ENCODE peak calls at places on chromosomes 13 and 19, in four cellular contexts. One of them, this sample, is unnamed.

GRCh38 chr13:97205465-97205864 is 16.7 kb upstream of the MBNL2 start:
- DNase-seq in upper lobe of right lung: no peak
- DNase-seq in activated CD8-positive, alpha-beta T cell treated with anti-CD3 and anti-CD28 coated beads for 36 hours: no peak
- DNase-seq in gastrocnemius medialis: no peak
- DNase-seq in this sample: no peak

GRCh38 chr13:30796833-30797601 is 61.7 kb downstream of the ALOX5AP start:
- DNase-seq in upper lobe of right lung: no peak
- DNase-seq in activated CD8-positive, alpha-beta T cell treated with anti-CD3 and anti-CD28 coated beads for 36 hours: peak
- DNase-seq in gastrocnemius medialis: no peak
- DNase-seq in this sample: peak

GRCh38 chr19:45439569-45440258 is 16.0 kb upstream of the ERCC1 start:
- DNase-seq in upper lobe of right lung: peak
- DNase-seq in activated CD8-positive, alpha-beta T cell treated with anti-CD3 and anti-CD28 coated beads for 36 hours: peak
- DNase-seq in gastrocnemius medialis: peak
- DNase-seq in this sample: peak

GRCh38 chr13:49746111-49746510 is 46.4 kb downstream of the KPNA3 start:
- DNase-seq in upper lobe of right lung: no peak
- DNase-seq in activated CD8-positive, alpha-beta T cell treated with anti-CD3 and anti-CD28 coated beads for 36 hours: no peak
- DNase-seq in gastrocnemius medialis: no peak
- DNase-seq in this sample: no peak

GRCh38 chr13:97275265-97275664 is 53.1 kb downstream of the MBNL2 start:
- DNase-seq in upper lobe of right lung: no peak
- DNase-seq in activated CD8-positive, alpha-beta T cell treated with anti-CD3 and anti-CD28 coated beads for 36 hours: no peak
- DNase-seq in gastrocnemius medialis: no peak
- DNase-seq in this sample: no peak

GRCh38 chr19:2988568-2988967 is 11.2 kb downstream of the TLE6 start:
- DNase-seq in upper lobe of right lung: no peak
- DNase-seq in activated CD8-positive, alpha-beta T cell treated with anti-CD3 and anti-CD28 coated beads for 36 hours: no peak
- DNase-seq in gastrocnemius medialis: no peak
- DNase-seq in this sample: no peak

GRCh38 chr13:28326081-28326480 is 168.8 kb downstream of the FLT1 start:
- DNase-seq in upper lobe of right lung: no peak
- DNase-seq in activated CD8-positive, alpha-beta T cell treated with anti-CD3 and anti-CD28 coated beads for 36 hours: no peak
- DNase-seq in gastrocnemius medialis: no peak
- DNase-seq in this sample: no peak

GRCh38 chr13:48930933-48931332 is 44.8 kb upstream of the FNDC3A start:
- DNase-seq in upper lobe of right lung: no peak
- DNase-seq in activated CD8-positive, alpha-beta T cell treated with anti-CD3 and anti-CD28 coated beads for 36 hours: no peak
- DNase-seq in gastrocnemius medialis: no peak
- DNase-seq in this sample: no peak

GRCh38 chr19:50695251-50696064 is 24.1 kb downstream of the SHANK1 start:
- DNase-seq in upper lobe of right lung: no peak
- DNase-seq in activated CD8-positive, alpha-beta T cell treated with anti-CD3 and anti-CD28 coated beads for 36 hours: no peak
- DNase-seq in gastrocnemius medialis: no peak
- DNase-seq in this sample: peak

GRCh38 chr19:2376784-2377519 is 16.9 kb downstream of the TMPRSS9 start:
- DNase-seq in upper lobe of right lung: no peak
- DNase-seq in activated CD8-positive, alpha-beta T cell treated with anti-CD3 and anti-CD28 coated beads for 36 hours: no peak
- DNase-seq in gastrocnemius medialis: no peak
- DNase-seq in this sample: no peak

DNA sequence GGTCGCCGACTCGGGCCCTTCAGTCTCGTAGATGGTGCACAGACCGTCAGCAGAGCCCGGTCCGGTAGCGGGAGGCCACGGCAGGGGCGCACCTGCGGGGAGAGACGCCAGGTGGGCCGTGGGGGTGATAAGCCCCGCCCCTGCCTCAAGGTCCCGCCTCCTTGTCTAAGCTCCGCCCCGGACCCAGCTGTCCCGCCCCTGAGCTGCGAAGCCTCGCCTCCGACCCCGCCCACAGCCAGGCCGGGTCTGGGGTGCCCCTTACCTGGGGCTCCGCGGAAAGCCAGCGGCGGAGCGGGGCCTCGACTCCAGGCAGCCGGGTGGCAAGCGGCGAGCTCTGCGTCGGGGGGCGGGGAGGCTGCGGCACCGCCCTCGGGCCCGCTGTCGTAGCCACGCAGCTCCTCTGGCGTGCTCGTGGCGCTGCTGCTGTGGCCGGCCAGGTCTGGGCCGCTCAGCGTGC is 4.7 kb downstream of the PRR36 start:
- DNase-seq in upper lobe of right lung: peak
- DNase-seq in activated CD8-positive, alpha-beta T cell treated with anti-CD3 and anti-CD28 coated beads for 36 hours: peak
- DNase-seq in gastrocnemius medialis: peak
- DNase-seq in this sample: peak
- TF ChIP-seq CTCF in upper lobe of right lung: no peak
- TF ChIP-seq CTCF in activated CD8-positive, alpha-beta T cell treated with anti-CD3 and anti-CD28 coated beads for 36 hours: peak
- TF ChIP-seq CTCF in gastrocnemius medialis: no peak
- TF ChIP-seq CTCF in this sample: no peak

GRCh38 chr19:54026656-54027055 is 35.2 kb downstream of the CACNG6 start:
- DNase-seq in upper lobe of right lung: no peak
- DNase-seq in activated CD8-positive, alpha-beta T cell treated with anti-CD3 and anti-CD28 coated beads for 36 hours: no peak
- DNase-seq in gastrocnemius medialis: no peak
- DNase-seq in this sample: no peak

GRCh38 chr19:54029930-54030490 is 33.7 kb downstream of the VSTM1 start:
- DNase-seq in upper lobe of right lung: no peak
- DNase-seq in activated CD8-positive, alpha-beta T cell treated with anti-CD3 and anti-CD28 coated beads for 36 hours: peak
- DNase-seq in gastrocnemius medialis: peak
- DNase-seq in this sample: peak

GRCh38 chr19:54035215-54036178 is 28.2 kb downstream of the VSTM1 start:
- DNase-seq in upper lobe of right lung: no peak
- DNase-seq in activated CD8-positive, alpha-beta T cell treated with anti-CD3 and anti-CD28 coated beads for 36 hours: no peak
- DNase-seq in gastrocnemius medialis: no peak
- DNase-seq in this sample: no peak

DNA sequence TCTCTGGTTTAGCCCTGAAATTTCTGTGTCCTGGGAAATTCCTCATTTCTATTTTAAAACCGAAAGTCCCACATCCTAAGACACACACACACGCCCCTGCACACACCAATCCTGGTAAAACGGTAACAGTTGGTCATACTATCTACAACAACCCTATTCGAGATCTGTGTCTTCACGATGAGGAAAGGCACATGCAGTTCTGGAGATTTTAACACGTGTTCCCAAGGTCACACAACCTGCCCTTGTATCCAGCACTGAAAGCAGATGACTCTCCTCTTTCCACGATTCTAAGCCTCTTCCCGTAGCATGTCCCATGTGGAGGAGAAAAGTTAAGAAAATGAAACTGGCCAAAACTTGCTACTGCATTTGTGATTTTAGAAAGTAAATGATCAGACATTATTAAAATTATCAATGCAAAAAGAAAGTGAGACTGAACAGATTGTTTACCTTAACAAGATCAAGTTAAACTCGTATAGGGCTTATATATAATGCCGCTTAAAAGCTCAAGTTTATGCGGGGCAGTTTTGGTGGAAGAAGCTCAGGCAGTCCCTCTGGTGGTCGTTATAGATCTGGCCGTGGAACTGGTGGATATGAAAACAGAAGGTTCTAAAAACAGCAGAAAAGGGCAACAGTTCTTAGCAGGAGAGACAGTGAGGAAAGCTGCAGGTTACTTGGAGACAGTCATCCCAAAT is 32.7 kb downstream of the VSTM1 start:
- DNase-seq in upper lobe of right lung: no peak
- DNase-seq in activated CD8-positive, alpha-beta T cell treated with anti-CD3 and anti-CD28 coated beads for 36 hours: peak
- DNase-seq in gastrocnemius medialis: no peak
- DNase-seq in this sample: no peak
- TF ChIP-seq CTCF in upper lobe of right lung: peak
- TF ChIP-seq CTCF in activated CD8-positive, alpha-beta T cell treated with anti-CD3 and anti-CD28 coated beads for 36 hours: no peak
- TF ChIP-seq CTCF in gastrocnemius medialis: no peak
- TF ChIP-seq CTCF in this sample: no peak

GRCh38 chr13:106110241-106110855 is 425.1 kb downstream of the EFNB2 start:
- DNase-seq in upper lobe of right lung: no peak
- DNase-seq in activated CD8-positive, alpha-beta T cell treated with anti-CD3 and anti-CD28 coated beads for 36 hours: no peak
- DNase-seq in gastrocnemius medialis: no peak
- DNase-seq in this sample: no peak
- TF ChIP-seq CTCF in upper lobe of right lung: no peak
- TF ChIP-seq CTCF in activated CD8-positive, alpha-beta T cell treated with anti-CD3 and anti-CD28 coated beads for 36 hours: no peak
- TF ChIP-seq CTCF in gastrocnemius medialis: no peak
- TF ChIP-seq CTCF in this sample: no peak

DNA sequence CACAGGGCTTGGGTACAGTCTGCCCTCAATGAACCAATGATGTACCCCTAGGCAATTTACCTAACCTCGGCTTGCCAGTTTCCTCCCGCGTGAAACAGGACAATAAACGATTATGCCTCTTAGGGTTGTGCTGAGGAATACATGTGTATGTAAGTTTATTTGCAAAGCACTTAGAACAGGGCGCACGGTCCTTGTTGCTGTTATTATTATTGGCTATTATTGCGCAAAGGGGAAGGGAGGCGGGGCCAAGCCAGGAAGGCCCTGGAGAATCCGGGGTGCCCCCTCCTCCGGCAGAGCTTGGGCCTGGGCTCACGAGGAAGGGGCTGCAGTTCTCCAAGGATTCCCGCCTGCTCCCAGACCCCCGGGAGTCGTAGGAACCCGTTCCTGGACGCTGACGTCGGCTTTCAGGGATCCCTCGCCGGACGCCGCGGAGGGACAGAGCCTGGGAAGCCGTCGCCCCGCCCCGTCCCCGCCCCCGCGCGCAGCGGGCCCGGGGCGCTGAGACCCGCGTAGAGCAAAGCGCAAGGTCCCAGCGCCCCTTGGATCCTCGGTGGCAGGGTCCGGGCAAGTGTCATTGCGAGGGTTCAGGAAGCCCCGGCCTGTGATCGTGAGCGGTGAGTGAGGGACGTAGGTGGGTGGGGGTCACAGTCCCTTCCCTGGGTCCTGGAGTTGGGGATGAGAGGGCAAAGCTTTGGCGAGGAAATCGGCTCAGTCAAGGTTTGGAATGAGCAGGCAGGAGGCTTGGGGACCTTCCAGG is at the start of gene TMEM91:
- DNase-seq in upper lobe of right lung: peak
- DNase-seq in activated CD8-positive, alpha-beta T cell treated with anti-CD3 and anti-CD28 coated beads for 36 hours: no peak
- DNase-seq in gastrocnemius medialis: no peak
- DNase-seq in this sample: no peak
- TF ChIP-seq CTCF in upper lobe of right lung: no peak
- TF ChIP-seq CTCF in activated CD8-positive, alpha-beta T cell treated with anti-CD3 and anti-CD28 coated beads for 36 hours: no peak
- TF ChIP-seq CTCF in gastrocnemius medialis: no peak
- TF ChIP-seq CTCF in this sample: no peak

DNA sequence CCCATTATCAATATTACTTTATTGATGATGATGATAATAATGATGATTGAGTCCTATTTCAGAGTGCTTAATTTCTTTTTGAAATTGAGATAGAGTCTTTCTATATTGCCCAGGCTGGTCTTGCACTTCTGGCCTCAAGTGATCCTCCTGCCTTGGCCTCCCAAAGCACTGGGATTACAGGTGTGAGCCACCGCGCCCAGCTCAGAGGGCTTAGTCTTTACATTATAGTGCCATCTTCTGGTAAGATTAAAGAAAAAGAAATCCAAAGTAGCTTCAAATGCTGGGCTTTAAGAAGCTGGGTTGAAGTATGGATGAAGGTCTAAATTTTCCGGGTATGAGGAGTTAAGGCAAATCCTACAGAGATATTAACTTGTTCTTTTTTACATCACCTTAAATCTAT is 3.4 kb upstream of the ZNF333 start:
- DNase-seq in upper lobe of right lung: no peak
- DNase-seq in activated CD8-positive, alpha-beta T cell treated with anti-CD3 and anti-CD28 coated beads for 36 hours: peak
- DNase-seq in gastrocnemius medialis: no peak
- DNase-seq in this sample: no peak
- TF ChIP-seq CTCF in upper lobe of right lung: peak
- TF ChIP-seq CTCF in activated CD8-positive, alpha-beta T cell treated with anti-CD3 and anti-CD28 coated beads for 36 hours: peak
- TF ChIP-seq CTCF in gastrocnemius medialis: no peak
- TF ChIP-seq CTCF in this sample: peak

DNA sequence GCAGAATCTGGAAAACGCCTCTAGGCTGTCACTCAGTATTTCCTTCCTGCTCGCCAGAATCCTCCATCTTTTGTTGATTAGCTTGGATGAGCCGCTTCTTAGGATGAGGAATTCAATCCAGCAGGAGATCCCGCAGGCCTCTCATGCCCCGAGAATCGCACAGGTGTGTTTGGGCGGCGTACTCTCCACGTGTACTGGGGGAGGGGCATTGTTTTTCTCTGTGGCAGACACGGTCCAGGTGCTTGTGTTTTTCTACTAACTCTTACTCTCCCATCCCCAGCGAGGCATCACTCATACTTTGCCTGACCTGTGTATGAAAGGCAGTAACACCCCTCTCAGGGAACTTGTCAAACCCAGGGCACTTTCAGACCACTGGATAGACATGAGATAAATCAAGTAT is 40.1 kb downstream of the ZIC5 start:
- DNase-seq in upper lobe of right lung: no peak
- DNase-seq in activated CD8-positive, alpha-beta T cell treated with anti-CD3 and anti-CD28 coated beads for 36 hours: no peak
- DNase-seq in gastrocnemius medialis: no peak
- DNase-seq in this sample: no peak
- TF ChIP-seq CTCF in upper lobe of right lung: no peak
- TF ChIP-seq CTCF in activated CD8-positive, alpha-beta T cell treated with anti-CD3 and anti-CD28 coated beads for 36 hours: no peak
- TF ChIP-seq CTCF in gastrocnemius medialis: no peak
- TF ChIP-seq CTCF in this sample: no peak

DNA sequence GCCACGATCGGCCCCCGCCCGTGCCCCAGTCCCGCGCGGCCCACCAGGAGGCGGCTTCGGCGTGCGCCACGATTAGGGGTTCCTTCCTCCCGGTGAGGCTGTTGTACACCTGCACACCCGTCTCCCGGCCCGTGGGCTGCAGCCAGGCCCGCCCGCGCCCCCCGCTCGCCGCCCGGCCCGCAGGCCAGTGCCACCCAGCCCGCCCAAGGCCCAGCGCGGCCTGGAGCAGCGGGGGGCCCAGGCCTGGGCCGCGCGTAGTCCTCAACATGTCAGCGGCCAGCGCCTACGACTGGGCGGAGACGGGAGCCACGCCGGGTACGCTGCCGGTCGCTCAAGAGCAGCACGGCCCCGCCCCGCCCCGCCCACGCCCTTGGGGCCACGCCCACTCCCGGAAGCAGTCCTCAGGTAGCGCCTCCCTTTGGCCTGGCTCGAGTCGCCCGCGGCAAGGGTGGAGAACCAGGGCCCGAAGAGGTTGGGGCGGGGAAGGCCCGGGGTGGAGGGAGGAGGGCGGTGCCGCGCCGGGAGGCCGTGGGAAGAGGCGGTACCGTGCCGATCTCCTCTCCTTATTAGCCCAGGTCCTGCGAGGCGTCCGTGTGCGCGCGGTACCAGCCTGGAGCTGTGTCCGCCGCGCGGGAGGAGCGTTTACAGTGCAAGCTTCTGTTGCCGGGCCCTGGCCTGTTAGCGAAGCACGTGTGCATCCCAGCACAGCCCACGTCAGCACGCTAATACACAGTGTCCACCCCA is at the start of gene CARS2:
- DNase-seq in upper lobe of right lung: peak
- DNase-seq in activated CD8-positive, alpha-beta T cell treated with anti-CD3 and anti-CD28 coated beads for 36 hours: peak
- DNase-seq in gastrocnemius medialis: peak
- DNase-seq in this sample: peak
- TF ChIP-seq CTCF in upper lobe of right lung: no peak
- TF ChIP-seq CTCF in activated CD8-positive, alpha-beta T cell treated with anti-CD3 and anti-CD28 coated beads for 36 hours: no peak
- TF ChIP-seq CTCF in gastrocnemius medialis: peak
- TF ChIP-seq CTCF in this sample: peak

GRCh38 chr19:52601025-52601973 is 31.2 kb downstream of the ZNF701 start:
- DNase-seq in upper lobe of right lung: peak
- DNase-seq in activated CD8-positive, alpha-beta T cell treated with anti-CD3 and anti-CD28 coated beads for 36 hours: peak
- DNase-seq in gastrocnemius medialis: peak
- DNase-seq in this sample: peak
- TF ChIP-seq CTCF in upper lobe of right lung: peak
- TF ChIP-seq CTCF in activated CD8-positive, alpha-beta T cell treated with anti-CD3 and anti-CD28 coated beads for 36 hours: peak
- TF ChIP-seq CTCF in gastrocnemius medialis: peak
- TF ChIP-seq CTCF in this sample: peak